ENCODE peak calls at places on chromosomes 3 and 15, in ten cellular contexts. One of them, this sample, is unnamed.

GRCh38 chr3:146817705-146818104 is 212.6 kb upstream of the PLSCR5 start:
- DNase-seq in BJ: no peak
- DNase-seq in heart left ventricle: no peak
- DNase-seq in cardiac fibroblast: peak
- DNase-seq in body of pancreas: no peak
- DNase-seq in coronary artery: no peak
- DNase-seq in psoas muscle: no peak
- DNase-seq in dorsolateral prefrontal cortex: no peak
- DNase-seq in progenitor cell of endocrine pancreas: no peak
- DNase-seq in kidney epithelial cell: no peak
- DNase-seq in this sample: no peak

GRCh38 chr15:90400759-90401314 is 12.8 kb downstream of the IQGAP1 start:
- DNase-seq in BJ: peak
- DNase-seq in heart left ventricle: peak
- DNase-seq in cardiac fibroblast: peak
- DNase-seq in body of pancreas: peak
- DNase-seq in coronary artery: peak
- DNase-seq in psoas muscle: peak
- DNase-seq in dorsolateral prefrontal cortex: no peak
- DNase-seq in progenitor cell of endocrine pancreas: peak
- DNase-seq in kidney epithelial cell: peak
- DNase-seq in this sample: peak

GRCh38 chr3:52104664-52105281 is 48.4 kb upstream of the DUSP7 start:
- DNase-seq in BJ: no peak
- DNase-seq in heart left ventricle: no peak
- DNase-seq in cardiac fibroblast: no peak
- DNase-seq in body of pancreas: no peak
- DNase-seq in coronary artery: no peak
- DNase-seq in psoas muscle: no peak
- DNase-seq in dorsolateral prefrontal cortex: no peak
- DNase-seq in progenitor cell of endocrine pancreas: no peak
- DNase-seq in kidney epithelial cell: no peak
- DNase-seq in this sample: no peak

GRCh38 chr3:75886971-75887526 is 101.7 kb upstream of the ZNF717 start:
- DNase-seq in BJ: no peak
- DNase-seq in heart left ventricle: no peak
- DNase-seq in cardiac fibroblast: no peak
- DNase-seq in body of pancreas: no peak
- DNase-seq in coronary artery: no peak
- DNase-seq in psoas muscle: no peak
- DNase-seq in dorsolateral prefrontal cortex: no peak
- DNase-seq in progenitor cell of endocrine pancreas: no peak
- DNase-seq in kidney epithelial cell: no peak
- DNase-seq in this sample: no peak

GRCh38 chr3:195906865-195907729 is 1.3 kb downstream of the TNK2 start:
- DNase-seq in BJ: no peak
- DNase-seq in heart left ventricle: no peak
- DNase-seq in cardiac fibroblast: no peak
- DNase-seq in body of pancreas: peak
- DNase-seq in coronary artery: no peak
- DNase-seq in psoas muscle: peak
- DNase-seq in dorsolateral prefrontal cortex: no peak
- DNase-seq in progenitor cell of endocrine pancreas: no peak
- DNase-seq in kidney epithelial cell: no peak
- DNase-seq in this sample: peak

GRCh38 chr15:43987924-43988323 is 161.1 kb downstream of the WDR76 start:
- DNase-seq in BJ: no peak
- DNase-seq in heart left ventricle: no peak
- DNase-seq in cardiac fibroblast: no peak
- DNase-seq in body of pancreas: no peak
- DNase-seq in coronary artery: no peak
- DNase-seq in psoas muscle: no peak
- DNase-seq in dorsolateral prefrontal cortex: no peak
- DNase-seq in progenitor cell of endocrine pancreas: no peak
- DNase-seq in kidney epithelial cell: no peak
- DNase-seq in this sample: no peak

GRCh38 chr3:197025736-197026480 is 3.7 kb downstream of the MELTF start:
- DNase-seq in BJ: no peak
- DNase-seq in heart left ventricle: no peak
- DNase-seq in cardiac fibroblast: no peak
- DNase-seq in body of pancreas: no peak
- DNase-seq in coronary artery: peak
- DNase-seq in psoas muscle: no peak
- DNase-seq in dorsolateral prefrontal cortex: no peak
- DNase-seq in progenitor cell of endocrine pancreas: no peak
- DNase-seq in kidney epithelial cell: no peak
- DNase-seq in this sample: no peak

GRCh38 chr3:31132132-31132769 is 237.8 kb upstream of the GADL1 start:
- DNase-seq in BJ: peak
- DNase-seq in heart left ventricle: no peak
- DNase-seq in cardiac fibroblast: peak
- DNase-seq in body of pancreas: no peak
- DNase-seq in coronary artery: no peak
- DNase-seq in psoas muscle: no peak
- DNase-seq in dorsolateral prefrontal cortex: no peak
- DNase-seq in progenitor cell of endocrine pancreas: no peak
- DNase-seq in kidney epithelial cell: no peak
- DNase-seq in this sample: peak

GRCh38 chr3:32596926-32597369 is 26.3 kb upstream of the DYNC1LI1 start:
- DNase-seq in BJ: no peak
- DNase-seq in heart left ventricle: peak
- DNase-seq in cardiac fibroblast: peak
- DNase-seq in body of pancreas: no peak
- DNase-seq in coronary artery: peak
- DNase-seq in psoas muscle: no peak
- DNase-seq in dorsolateral prefrontal cortex: no peak
- DNase-seq in progenitor cell of endocrine pancreas: no peak
- DNase-seq in kidney epithelial cell: peak
- DNase-seq in this sample: no peak

GRCh38 chr3:40451551-40451950 is 5.6 kb upstream of the RPL14 start:
- DNase-seq in BJ: no peak
- DNase-seq in heart left ventricle: no peak
- DNase-seq in cardiac fibroblast: no peak
- DNase-seq in body of pancreas: no peak
- DNase-seq in coronary artery: no peak
- DNase-seq in psoas muscle: no peak
- DNase-seq in dorsolateral prefrontal cortex: no peak
- DNase-seq in progenitor cell of endocrine pancreas: no peak
- DNase-seq in kidney epithelial cell: no peak
- DNase-seq in this sample: no peak

GRCh38 chr3:24258727-24259600 is 235.7 kb downstream of the THRB start:
- DNase-seq in BJ: no peak
- DNase-seq in heart left ventricle: no peak
- DNase-seq in cardiac fibroblast: no peak
- DNase-seq in body of pancreas: no peak
- DNase-seq in coronary artery: no peak
- DNase-seq in psoas muscle: no peak
- DNase-seq in dorsolateral prefrontal cortex: no peak
- DNase-seq in progenitor cell of endocrine pancreas: no peak
- DNase-seq in kidney epithelial cell: no peak
- DNase-seq in this sample: no peak

GRCh38 chr3:193851416-193851815 is 258.4 kb downstream of the OPA1 start:
- DNase-seq in BJ: no peak
- DNase-seq in heart left ventricle: no peak
- DNase-seq in cardiac fibroblast: no peak
- DNase-seq in body of pancreas: no peak
- DNase-seq in coronary artery: no peak
- DNase-seq in psoas muscle: no peak
- DNase-seq in dorsolateral prefrontal cortex: no peak
- DNase-seq in progenitor cell of endocrine pancreas: no peak
- DNase-seq in kidney epithelial cell: no peak
- DNase-seq in this sample: no peak

GRCh38 chr15:87762110-87762509 is 494.4 kb downstream of the NTRK3 start:
- DNase-seq in BJ: no peak
- DNase-seq in heart left ventricle: no peak
- DNase-seq in cardiac fibroblast: peak
- DNase-seq in body of pancreas: no peak
- DNase-seq in coronary artery: no peak
- DNase-seq in psoas muscle: no peak
- DNase-seq in dorsolateral prefrontal cortex: no peak
- DNase-seq in progenitor cell of endocrine pancreas: no peak
- DNase-seq in kidney epithelial cell: no peak
- DNase-seq in this sample: no peak

GRCh38 chr15:78695046-78695671 is 54.1 kb upstream of the CHRNB4 start:
- DNase-seq in BJ: no peak
- DNase-seq in heart left ventricle: no peak
- DNase-seq in cardiac fibroblast: no peak
- DNase-seq in body of pancreas: no peak
- DNase-seq in coronary artery: peak
- DNase-seq in psoas muscle: no peak
- DNase-seq in dorsolateral prefrontal cortex: no peak
- DNase-seq in progenitor cell of endocrine pancreas: no peak
- DNase-seq in kidney epithelial cell: no peak
- DNase-seq in this sample: no peak

GRCh38 chr15:78691873-78692421 is 50.9 kb upstream of the CHRNB4 start:
- DNase-seq in BJ: no peak
- DNase-seq in heart left ventricle: no peak
- DNase-seq in cardiac fibroblast: no peak
- DNase-seq in body of pancreas: no peak
- DNase-seq in coronary artery: no peak
- DNase-seq in psoas muscle: no peak
- DNase-seq in dorsolateral prefrontal cortex: no peak
- DNase-seq in progenitor cell of endocrine pancreas: no peak
- DNase-seq in kidney epithelial cell: no peak
- DNase-seq in this sample: no peak

GRCh38 chr15:78697449-78697848 is 56.4 kb upstream of the CHRNB4 start:
- DNase-seq in BJ: no peak
- DNase-seq in heart left ventricle: no peak
- DNase-seq in cardiac fibroblast: no peak
- DNase-seq in body of pancreas: no peak
- DNase-seq in coronary artery: no peak
- DNase-seq in psoas muscle: no peak
- DNase-seq in dorsolateral prefrontal cortex: no peak
- DNase-seq in progenitor cell of endocrine pancreas: no peak
- DNase-seq in kidney epithelial cell: no peak
- DNase-seq in this sample: no peak

GRCh38 chr15:78696436-78696835 is 55.4 kb upstream of the CHRNB4 start:
- DNase-seq in BJ: no peak
- DNase-seq in heart left ventricle: no peak
- DNase-seq in cardiac fibroblast: no peak
- DNase-seq in body of pancreas: no peak
- DNase-seq in coronary artery: no peak
- DNase-seq in psoas muscle: no peak
- DNase-seq in dorsolateral prefrontal cortex: no peak
- DNase-seq in progenitor cell of endocrine pancreas: no peak
- DNase-seq in kidney epithelial cell: no peak
- DNase-seq in this sample: no peak

GRCh38 chr15:78695849-78696248 is 54.8 kb upstream of the CHRNB4 start:
- DNase-seq in BJ: no peak
- DNase-seq in heart left ventricle: peak
- DNase-seq in cardiac fibroblast: no peak
- DNase-seq in body of pancreas: peak
- DNase-seq in coronary artery: peak
- DNase-seq in psoas muscle: no peak
- DNase-seq in dorsolateral prefrontal cortex: no peak
- DNase-seq in progenitor cell of endocrine pancreas: no peak
- DNase-seq in kidney epithelial cell: no peak
- DNase-seq in this sample: no peak
- TF ChIP-seq CTCF in BJ: no peak
- TF ChIP-seq CTCF in heart left ventricle: no peak
- TF ChIP-seq CTCF in cardiac fibroblast: no peak
- TF ChIP-seq CTCF in body of pancreas: peak
- TF ChIP-seq CTCF in coronary artery: no peak
- TF ChIP-seq CTCF in psoas muscle: no peak
- TF ChIP-seq CTCF in dorsolateral prefrontal cortex: no peak
- TF ChIP-seq CTCF in progenitor cell of endocrine pancreas: no peak
- TF ChIP-seq CTCF in kidney epithelial cell: no peak
- TF ChIP-seq CTCF in this sample: no peak

DNA sequence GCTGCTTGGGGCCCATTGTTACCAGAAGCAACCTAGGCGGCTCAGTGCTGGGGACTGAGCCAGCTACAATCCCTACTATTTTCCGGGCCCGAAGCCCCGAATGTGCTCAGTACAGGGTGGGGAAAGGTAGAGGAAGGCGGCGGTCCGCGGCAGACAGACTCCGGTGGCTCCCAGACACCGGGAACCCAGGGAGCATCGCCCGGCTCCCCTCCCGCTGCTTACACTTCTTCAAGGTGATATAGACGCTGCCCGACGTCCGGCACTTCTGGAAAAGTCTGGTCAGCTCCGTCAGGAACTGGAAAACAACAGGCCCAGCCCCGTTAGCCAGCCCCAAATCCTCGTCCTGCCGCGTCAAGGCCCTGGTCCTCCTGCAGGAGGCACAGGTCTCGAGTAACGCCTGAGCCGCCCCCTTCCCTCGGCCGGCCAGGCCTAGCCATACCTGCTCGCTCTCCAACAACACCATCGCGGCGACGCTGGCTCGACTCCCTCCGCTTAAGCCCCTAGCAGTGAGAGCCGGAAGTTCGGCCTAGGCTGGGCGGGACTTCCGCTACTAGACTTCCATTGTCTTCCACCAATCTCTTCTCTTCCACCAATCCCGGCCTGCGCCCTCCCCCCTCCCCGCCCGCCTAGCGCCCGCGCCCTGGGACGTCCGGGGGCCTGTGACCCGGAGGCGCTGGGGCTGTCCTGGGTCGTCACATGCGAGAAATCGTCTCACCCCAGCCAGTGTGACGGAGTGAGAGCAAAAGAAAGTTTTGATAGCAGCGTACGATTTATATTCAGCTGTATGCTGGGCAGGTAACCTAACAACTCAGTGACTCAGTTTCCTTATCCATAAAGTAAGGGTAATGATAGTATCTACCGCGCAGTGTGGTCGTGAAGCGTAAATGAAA is at the start of gene SRP14:
- DNase-seq in BJ: peak
- DNase-seq in heart left ventricle: peak
- DNase-seq in cardiac fibroblast: peak
- DNase-seq in body of pancreas: peak
- DNase-seq in coronary artery: peak
- DNase-seq in psoas muscle: peak
- DNase-seq in dorsolateral prefrontal cortex: peak
- DNase-seq in progenitor cell of endocrine pancreas: peak
- DNase-seq in kidney epithelial cell: peak
- DNase-seq in this sample: peak
- TF ChIP-seq CTCF in BJ: no peak
- TF ChIP-seq CTCF in heart left ventricle: no peak
- TF ChIP-seq CTCF in cardiac fibroblast: no peak
- TF ChIP-seq CTCF in body of pancreas: peak
- TF ChIP-seq CTCF in coronary artery: no peak
- TF ChIP-seq CTCF in psoas muscle: no peak
- TF ChIP-seq CTCF in dorsolateral prefrontal cortex: peak
- TF ChIP-seq CTCF in progenitor cell of endocrine pancreas: no peak
- TF ChIP-seq CTCF in kidney epithelial cell: no peak
- TF ChIP-seq CTCF in this sample: no peak

GRCh38 chr3:41863024-41863423 is 98.9 kb downstream of the ULK4 start:
- DNase-seq in BJ: no peak
- DNase-seq in heart left ventricle: no peak
- DNase-seq in cardiac fibroblast: no peak
- DNase-seq in body of pancreas: no peak
- DNase-seq in coronary artery: no peak
- DNase-seq in psoas muscle: no peak
- DNase-seq in dorsolateral prefrontal cortex: no peak
- DNase-seq in progenitor cell of endocrine pancreas: no peak
- DNase-seq in kidney epithelial cell: no peak
- DNase-seq in this sample: peak
- TF ChIP-seq CTCF in BJ: no peak
- TF ChIP-seq CTCF in heart left ventricle: no peak
- TF ChIP-seq CTCF in cardiac fibroblast: peak
- TF ChIP-seq CTCF in body of pancreas: no peak
- TF ChIP-seq CTCF in coronary artery: no peak
- TF ChIP-seq CTCF in psoas muscle: no peak
- TF ChIP-seq CTCF in dorsolateral prefrontal cortex: no peak
- TF ChIP-seq CTCF in progenitor cell of endocrine pancreas: peak
- TF ChIP-seq CTCF in kidney epithelial cell: peak
- TF ChIP-seq CTCF in this sample: no peak

GRCh38 chr3:14602006-14602803 is 49.4 kb upstream of the CCDC174 start:
- DNase-seq in BJ: no peak
- DNase-seq in heart left ventricle: no peak
- DNase-seq in cardiac fibroblast: no peak
- DNase-seq in body of pancreas: no peak
- DNase-seq in coronary artery: no peak
- DNase-seq in psoas muscle: no peak
- DNase-seq in dorsolateral prefrontal cortex: no peak
- DNase-seq in progenitor cell of endocrine pancreas: peak
- DNase-seq in kidney epithelial cell: no peak
- DNase-seq in this sample: peak
- TF ChIP-seq CTCF in BJ: no peak
- TF ChIP-seq CTCF in heart left ventricle: no peak
- TF ChIP-seq CTCF in cardiac fibroblast: no peak
- TF ChIP-seq CTCF in body of pancreas: peak
- TF ChIP-seq CTCF in coronary artery: no peak
- TF ChIP-seq CTCF in psoas muscle: no peak
- TF ChIP-seq CTCF in dorsolateral prefrontal cortex: no peak
- TF ChIP-seq CTCF in progenitor cell of endocrine pancreas: peak
- TF ChIP-seq CTCF in kidney epithelial cell: no peak
- TF ChIP-seq CTCF in this sample: no peak